ENCODE peak calls at places on chromosomes 7 and 10, in seven cellular contexts. J, G, D, M, V, Q and S are unnamed samples.

GRCh38 chr7:3075441-3075840 is 31.8 kb upstream of the CARD11 start:
- DNase-seq in G (no peak), J (no peak), M (no peak), Q (no peak), D (no peak), V (no peak), S (no peak)

GRCh38 chr7:84393776-84394175 is 199.2 kb upstream of the SEMA3A start:
- DNase-seq in Q (no peak), M (no peak), D (no peak), J (no peak), V (no peak), G (no peak), S (no peak)

GRCh38 chr10:99560277-99561126 is 27.8 kb downstream of the NKX2-3 start:
- DNase-seq in Q (peak; percentile 68), G (peak; percentile 45), D (peak; percentile 57), M (peak; percentile 50), V (peak; percentile 66), J (peak; percentile 10), S (peak; percentile 43)

GRCh38 chr7:5777932-5778331 is 3.5 kb downstream of the RNF216 start:
- DNase-seq in V (no peak), Q (no peak), J (no peak), D (no peak), G (no peak), M (no peak), S (peak; percentile 41)

GRCh38 chr7:26549281-26549943 is 257.8 kb downstream of the SNX10 start:
- DNase-seq in G (no peak), Q (no peak), D (no peak), V (no peak), M (no peak), J (no peak), S (no peak)

GRCh38 chr10:25492040-25492439 is 317.2 kb downstream of the GPR158 start:
- DNase-seq in J (no peak), D (no peak), G (no peak), M (no peak), Q (no peak), V (no peak), S (no peak)

GRCh38 chr7:34320926-34321609 is 336.9 kb upstream of the NPSR1 start:
- DNase-seq in D (peak; percentile 29), J (no peak), V (peak; percentile 89), M (peak; percentile 69), Q (peak; percentile 58), G (peak; percentile 73), S (peak; percentile 67)

GRCh38 chr7:27242580-27243339 is at the start of gene EVX1:
- DNase-seq in G (no peak), D (no peak), J (no peak), M (no peak), V (peak; percentile 79), Q (peak; percentile 62), S (peak; percentile 72)

GRCh38 chr10:124680675-124681074 is 63.5 kb downstream of the FAM53B start:
- DNase-seq in Q (no peak), D (no peak), J (no peak), M (no peak), V (no peak), G (no peak), S (no peak)

GRCh38 chr10:130050721-130051120 is 59.9 kb downstream of the C10orf143 start:
- DNase-seq in Q (no peak), J (no peak), G (no peak), M (no peak), D (no peak), V (no peak), S (no peak)

GRCh38 chr7:27164381-27165088 is 802 bp downstream of the HOXA9 start:
- DNase-seq in G (no peak), V (peak; percentile 38), J (no peak), M (no peak), Q (no peak), D (no peak), S (no peak)

GRCh38 chr10:27527597-27528295 is 23.6 kb downstream of the RAB18 start:
- DNase-seq in V (no peak), G (no peak), Q (no peak), D (no peak), J (no peak), M (peak; percentile 22), S (no peak)

GRCh38 chr7:139861794-139862193 is 32.7 kb downstream of the TBXAS1 start:
- DNase-seq in G (no peak), D (no peak), Q (no peak), V (no peak), J (no peak), M (no peak), S (no peak)

GRCh38 chr7:24991333-24991732 is 11.4 kb upstream of the OSBPL3 start:
- DNase-seq in V (no peak), D (no peak), J (no peak), Q (no peak), M (no peak), G (no peak), S (no peak)

GRCh38 chr7:121369462-121369861 is 26.6 kb downstream of the FAM3C start:
- DNase-seq in M (no peak), G (no peak), D (no peak), V (no peak), Q (no peak), J (no peak), S (peak; percentile 16)

GRCh38 chr7:1742555-1743303 is 72.7 kb downstream of the ELFN1 start:
- DNase-seq in G (peak; percentile 74), Q (peak; percentile 64), V (no peak), J (no peak), D (no peak), M (no peak), S (peak; percentile 63)

GRCh38 chr7:77738871-77739270 is 42.6 kb downstream of the RSBN1L start:
- DNase-seq in D (no peak), Q (no peak), G (no peak), V (no peak), M (no peak), J (no peak), S (no peak)

GRCh38 chr10:6348091-6348862 is 145.5 kb downstream of the PFKFB3 start:
- DNase-seq in Q (peak; percentile 85), M (peak; percentile 89), G (peak; percentile 69), J (peak; percentile 67), V (no peak), D (peak; percentile 68), S (peak; percentile 93)

GRCh38 chr7:27641576-27642230 is 21.0 kb downstream of the HIBADH start:
- DNase-seq in G (peak; percentile 28), V (no peak), D (no peak), J (peak; percentile 50), M (peak; percentile 10), Q (no peak), S (no peak)

GRCh38 chr10:112896273-112896672 is 53.8 kb upstream of the TCF7L2 start:
- DNase-seq in D (no peak), M (no peak), G (no peak), Q (no peak), J (no peak), V (no peak), S (no peak)

GRCh38 chr7:139200382-139200781 is 30.7 kb upstream of the UBN2 start:
- DNase-seq in Q (no peak), V (no peak), G (no peak), D (no peak), M (no peak), J (no peak), S (no peak)

GRCh38 chr7:45647967-45648670 is 74.0 kb downstream of the ADCY1 start:
- DNase-seq in Q (peak; percentile 32), D (no peak), V (no peak), M (no peak), G (no peak), J (no peak), S (no peak)

GRCh38 chr7:25427721-25428120 is 199.4 kb upstream of the NPVF start:
- DNase-seq in D (no peak), J (no peak), M (no peak), G (no peak), V (no peak), Q (no peak), S (no peak)

GRCh38 chr10:1156921-1157614 is 100.9 kb downstream of the WDR37 start:
- DNase-seq in D (no peak), M (no peak), J (no peak), G (no peak), V (no peak), Q (peak; percentile 26), S (no peak)

GRCh38 chr10:15516284-15516956 is 145.3 kb upstream of the FAM171A1 start:
- DNase-seq in J (no peak), D (no peak), G (no peak), M (no peak), V (no peak), Q (no peak), S (no peak)

GRCh38 chr10:32983333-32983909 is 25.4 kb upstream of the ITGB1 start:
- DNase-seq in V (no peak), G (no peak), D (no peak), Q (no peak), J (peak; percentile 85), M (no peak), S (peak; percentile 65)

GRCh38 chr7:379456-380225 is 89.7 kb downstream of the FOXL3 start:
- DNase-seq in M (no peak), V (no peak), G (no peak), D (no peak), J (no peak), Q (peak; percentile 64), S (no peak)

GRCh38 chr7:51451751-51452465 is 135.3 kb upstream of the COBL start:
- DNase-seq in Q (no peak), D (no peak), J (no peak), G (no peak), M (no peak), V (no peak), S (no peak)

GRCh38 chr7:38451840-38452239 is 178.4 kb upstream of the TARP start:
- DNase-seq in Q (no peak), J (peak; percentile 15), D (no peak), M (peak; percentile 50), V (peak; percentile 4), G (no peak), S (no peak)